ENCODE peak calls at places on chromosomes 6 and 20, in six cellular contexts. F is GM23248; U is activated T-cell treated with anti-CD3 and anti-CD28 coated beads, Interleukin-2, amount 50 U/mL, for 4 hours; S is stimulated activated CD4-positive, alpha-beta T cell treated with anti-CD3 and anti-CD28 coated beads, Interleukin-4, amount 100 ng/mL, for 4 hours; K is NCI-H774; M is T1000. W is an unnamed sample.
A peak's percentile ranks its signal among the peaks of the same experiment; 100 is the strongest.

GRCh38 chr6:31110825-31111582 is 1.4 kb downstream of the C6orf15 start:
- DNase-seq in F (no peak), U (no peak), S (no peak), K (no peak), M (no peak), W (no peak)

GRCh38 chr6:66526061-66526460 is 819.0 kb upstream of the EYS start:
- DNase-seq in F (no peak), U (no peak), S (no peak), K (no peak), M (no peak), W (no peak)

GRCh38 chr20:31682352-31682751 is 40.3 kb downstream of the BCL2L1 start:
- DNase-seq in F (no peak), U (no peak), S (no peak), K (no peak), M (no peak), W (no peak)

GRCh38 chr6:168823397-168824020 is 382.5 kb downstream of the SMOC2 start:
- DNase-seq in F (no peak), U (no peak), S (no peak), K (no peak), M (no peak), W (no peak)

GRCh38 chr20:8267009-8267408 is 134.9 kb downstream of the PLCB1 start:
- DNase-seq in F (no peak), U (no peak), S (no peak), K (no peak), M (no peak), W (no peak)

GRCh38 chr6:156589281-156589680 is 187.9 kb upstream of the ARID1B start:
- DNase-seq in F (peak; percentile 60), U (no peak), S (no peak), K (no peak), M (no peak), W (no peak)

GRCh38 chr6:76790045-76790796 is 673.1 kb downstream of the HTR1B start:
- DNase-seq in F (no peak), U (no peak), S (no peak), K (no peak), M (no peak), W (no peak)

GRCh38 chr20:32681175-32682084 is 7.7 kb upstream of the C20orf203 start:
- DNase-seq in F (no peak), U (no peak), S (no peak), K (peak; percentile 66), M (peak; percentile 5), W (no peak)

GRCh38 chr6:16591681-16592549 is 169.3 kb downstream of the ATXN1 start:
- DNase-seq in F (peak; percentile 38), U (no peak), S (peak; percentile 17), K (no peak), M (no peak), W (peak; percentile 9)

GRCh38 chr6:25418463-25419052 is 139.4 kb downstream of the CARMIL1 start:
- DNase-seq in F (no peak), U (no peak), S (no peak), K (no peak), M (no peak), W (no peak)

GRCh38 chr6:98601697-98602096 is 232.7 kb upstream of the POU3F2 start:
- DNase-seq in F (no peak), U (no peak), S (no peak), K (no peak), M (no peak), W (no peak)

GRCh38 chr6:19682859-19683258 is 154.3 kb upstream of the ID4 start:
- DNase-seq in F (no peak), U (no peak), S (no peak), K (no peak), M (no peak), W (no peak)

GRCh38 chr6:163772701-163773100 is 358.2 kb downstream of the QKI start:
- DNase-seq in F (no peak), U (no peak), S (no peak), K (no peak), M (no peak), W (no peak)

GRCh38 chr6:10412165-10412947 is 2.5 kb downstream of the TFAP2A start:
- DNase-seq in F (peak; percentile 86), U (peak; percentile 22), S (peak; percentile 36), K (peak; percentile 38), M (peak; percentile 77), W (no peak)

GRCh38 chr20:41411458-41411857 is 44.8 kb upstream of the EMILIN3 start:
- DNase-seq in F (peak; percentile 66), U (no peak), S (no peak), K (no peak), M (no peak), W (no peak)

GRCh38 chr6:15538766-15539165 is 124.1 kb downstream of the DTNBP1 start:
- DNase-seq in F (no peak), U (no peak), S (no peak), K (no peak), M (no peak), W (no peak)

GRCh38 chr6:146028250-146028789 is 542 bp upstream of the GRM1 start:
- DNase-seq in F (peak; percentile 74), U (peak; percentile 8), S (peak; percentile 21), K (no peak), M (no peak), W (peak; percentile 6)

GRCh38 chr6:150877928-150878327 is 12.4 kb downstream of the MTHFD1L start:
- DNase-seq in F (no peak), U (no peak), S (no peak), K (no peak), M (no peak), W (no peak)

GRCh38 chr6:53432318-53433161 is 83.8 kb upstream of the ELOVL5 start:
- DNase-seq in F (peak; percentile 83), U (no peak), S (no peak), K (peak; percentile 3), M (peak; percentile 27), W (no peak)

GRCh38 chr20:44456611-44457010 is 19.1 kb upstream of the TTPAL start:
- DNase-seq in F (no peak), U (no peak), S (no peak), K (no peak), M (no peak), W (no peak)

GRCh38 chr6:3987072-3987471 is 91.9 kb downstream of the FAM217A start:
- DNase-seq in F (no peak), U (no peak), S (no peak), K (no peak), M (no peak), W (no peak)

GRCh38 chr20:56808732-56809131 is 179.6 kb downstream of the TFAP2C start:
- DNase-seq in F (no peak), U (no peak), S (no peak), K (no peak), M (no peak), W (no peak)

GRCh38 chr6:84976516-84977420 is 212.4 kb upstream of the TBX18 start:
- DNase-seq in F (no peak), U (no peak), S (no peak), K (peak; percentile 77), M (no peak), W (no peak)

GRCh38 chr6:105587349-105588115 is 184.7 kb upstream of the PREP start:
- DNase-seq in F (peak; percentile 93), U (peak; percentile 5), S (no peak), K (no peak), M (peak; percentile 76), W (peak; percentile 3)

GRCh38 chr20:57392512-57393271 is 1.5 kb downstream of the RBM38 start:
- DNase-seq in F (no peak), U (peak; percentile 53), S (peak; percentile 60), K (peak; percentile 16), M (no peak), W (peak; percentile 55)

GRCh38 chr20:57698191-57698866 is 11.5 kb downstream of the PMEPA1 start:
- DNase-seq in F (peak; percentile 98), U (peak; percentile 61), S (peak; percentile 49), K (no peak), M (peak; percentile 87), W (peak; percentile 53)

GRCh38 chr6:152746172-152746553 is 4.4 kb upstream of the VIP start:
- DNase-seq in F (peak; percentile 72), U (no peak), S (no peak), K (no peak), M (peak; percentile 48), W (no peak)

GRCh38 chr6:104855507-104855906 is 4.2 kb downstream of the HACE1 start:
- DNase-seq in F (peak; percentile 80), U (no peak), S (no peak), K (no peak), M (no peak), W (no peak)

GRCh38 chr20:25353754-25354705 is 36.6 kb downstream of the ABHD12 start:
- DNase-seq in F (no peak), U (no peak), S (no peak), K (no peak), M (no peak), W (no peak)

GRCh38 chr6:112879920-112880413 is 532.8 kb downstream of the RFPL4B start:
- DNase-seq in F (no peak), U (no peak), S (no peak), K (no peak), M (no peak), W (no peak)

GRCh38 chr20:62743777-62744317 is 35.2 kb downstream of the NTSR1 start:
- DNase-seq in F (no peak), U (no peak), S (no peak), K (no peak), M (no peak), W (no peak)

GRCh38 chr20:15977758-15978157 is 595.5 kb downstream of the KIF16B start:
- DNase-seq in F (no peak), U (no peak), S (no peak), K (no peak), M (no peak), W (no peak)

GRCh38 chr6:111980168-111980567 is 73.7 kb upstream of the CCN6 start:
- DNase-seq in F (no peak), U (no peak), S (no peak), K (no peak), M (no peak), W (no peak)

GRCh38 chr20:14098261-14098660 is 102.9 kb downstream of the MACROD2 start:
- DNase-seq in F (no peak), U (no peak), S (no peak), K (no peak), M (no peak), W (no peak)

GRCh38 chr20:40941023-40941655 is 87.5 kb upstream of the TOP1 start:
- DNase-seq in F (no peak), U (no peak), S (no peak), K (no peak), M (no peak), W (no peak)

GRCh38 chr20:25695532-25696383 is 895 bp downstream of the ZNF337 start:
- DNase-seq in F (peak; percentile 44), U (no peak), S (no peak), K (no peak), M (no peak), W (no peak)

GRCh38 chr20:17628101-17628841 is 53.8 kb downstream of the RRBP1 start:
- DNase-seq in F (no peak), U (no peak), S (no peak), K (no peak), M (no peak), W (no peak)

W was measured in activated T-helper 9 cell treated with anti-CD3 and anti-CD28 coated beads, Interleukin-2, amount 50 U/mL, for 16 hours.